ENCODE peak calls at places on chromosome 20, in nine cellular contexts. A is mammary epithelial cell; V is psoas muscle; P is ovary; B is colonic mucosa; H is right lobe of liver; U is CD8-positive, alpha-beta T cell; Y is endothelial cell of umbilical vein; G is left ventricle myocardium inferior. T is an unnamed sample.

GRCh38 chr20:62891111-62891510 is 29.5 kb upstream of the TCFL5 start:
- DNase-seq in A (no peak), V (no peak), P (no peak), B (no peak), H (no peak), U (no peak), Y (no peak), G (no peak), T (no peak)

GRCh38 chr20:16293590-16293989 is 279.7 kb downstream of the KIF16B start:
- DNase-seq in A (peak; percentile 69), V (no peak), P (no peak), B (no peak), H (no peak), U (no peak), Y (no peak), G (no peak), T (no peak)

GRCh38 chr20:43658068-43658722 is 8.7 kb upstream of the MYBL2 start:
- DNase-seq in A (peak; percentile 29), V (no peak), P (no peak), B (no peak), H (no peak), U (no peak), Y (no peak), G (no peak), T (peak; percentile 31)

GRCh38 chr20:32753731-32754130 is 8.5 kb upstream of the DNMT3B start:
- DNase-seq in A (no peak), V (no peak), P (no peak), B (no peak), H (no peak), U (no peak), Y (no peak), G (no peak), T (no peak)

GRCh38 chr20:9147553-9148024 is 78.7 kb downstream of the PLCB4 start:
- DNase-seq in A (peak; percentile 9), V (no peak), P (no peak), B (no peak), H (no peak), U (no peak), Y (no peak), G (no peak), T (no peak)

GRCh38 chr20:5535211-5535756 is 214.9 kb upstream of the SHLD1 start:
- DNase-seq in A (peak; percentile 74), V (no peak), P (no peak), B (no peak), H (no peak), U (no peak), Y (no peak), G (no peak), T (no peak)

GRCh38 chr20:4051413-4052138 is 36.2 kb upstream of the RNF24 start:
- DNase-seq in A (no peak), V (no peak), P (no peak), B (no peak), H (peak; percentile 25), U (no peak), Y (no peak), G (no peak), T (no peak)

GRCh38 chr20:21523895-21524294 is 10.0 kb upstream of the NKX2-2 start:
- DNase-seq in A (no peak), V (no peak), P (no peak), B (no peak), H (no peak), U (no peak), Y (no peak), G (no peak), T (no peak)

GRCh38 chr20:57173986-57174385 is 92.5 kb downstream of the BMP7 start:
- DNase-seq in A (no peak), V (no peak), P (no peak), B (no peak), H (no peak), U (no peak), Y (no peak), G (no peak), T (no peak)

GRCh38 chr20:57176842-57177241 is 89.6 kb downstream of the BMP7 start:
- DNase-seq in A (no peak), V (no peak), P (no peak), B (no peak), H (no peak), U (no peak), Y (no peak), G (no peak), T (no peak)

GRCh38 chr20:57174737-57175136 is 91.7 kb downstream of the BMP7 start:
- DNase-seq in A (no peak), V (peak; percentile 19), P (no peak), B (no peak), H (no peak), U (no peak), Y (no peak), G (no peak), T (no peak)

GRCh38 chr20:57177636-57178280 is 88.7 kb downstream of the BMP7 start:
- DNase-seq in A (no peak), V (no peak), P (no peak), B (no peak), H (no peak), U (no peak), Y (no peak), G (no peak), T (no peak)

GRCh38 chr20:57175397-57176010 is 90.9 kb downstream of the BMP7 start:
- DNase-seq in A (peak; percentile 35), V (no peak), P (no peak), B (no peak), H (no peak), U (no peak), Y (no peak), G (no peak), T (no peak)
- H3K36me3 ChIP-seq in A (no peaks in the 10 kb centered on the region), V (no peaks in the 10 kb centered on the region), P (no peaks in the 10 kb centered on the region), B (no peaks in the 10 kb centered on the region), H (no peaks in the 10 kb centered on the region), U (no peaks in the 10 kb centered on the region), Y (no peaks in the 10 kb centered on the region), G (no peaks in the 10 kb centered on the region), T (no peaks in the 10 kb centered on the region)

GRCh38 chr20:34709836-34710567 is 5.9 kb downstream of the TP53INP2 start:
- DNase-seq in A (no peak), V (peak; percentile 85), P (peak; percentile 83), B (peak; percentile 77), H (peak; percentile 84), U (no peak), Y (peak; percentile 86), G (peak; percentile 85), T (peak; percentile 56)

GRCh38 chr20:34712525-34713192 is 8.5 kb downstream of the TP53INP2 start:
- DNase-seq in A (no peak), V (no peak), P (no peak), B (no peak), H (peak; percentile 36), U (no peak), Y (no peak), G (no peak), T (no peak)

GRCh38 chr20:34711813-34712430 is 7.8 kb downstream of the TP53INP2 start:
- DNase-seq in A (no peak), V (no peak), P (no peak), B (no peak), H (peak; percentile 28), U (no peak), Y (no peak), G (no peak), T (no peak)

GRCh38 chr20:34710568-34710839 is 6.4 kb downstream of the TP53INP2 start:
- DNase-seq in A (no peak), V (no peak), P (no peak), B (no peak), H (no peak), U (no peak), Y (no peak), G (no peak), T (no peak)

GRCh38 chr20:34710861-34711574 is 6.9 kb downstream of the TP53INP2 start:
- DNase-seq in A (no peak), V (no peak), P (no peak), B (no peak), H (peak; percentile 23), U (no peak), Y (no peak), G (no peak), T (no peak)
- H3K4me1 ChIP-seq in A (peaks cover 33% of the 10 kb centered on the region), V (peaks cover 27% of the 10 kb centered on the region), P (peaks cover 6% of the 10 kb centered on the region), B (peaks cover 3% of the 10 kb centered on the region), H (no peaks in the 10 kb centered on the region), U (peaks cover 7% of the 10 kb centered on the region), Y (peaks cover 24% of the 10 kb centered on the region), G (peaks cover 81% of the 10 kb centered on the region), T (peaks cover 6% of the 10 kb centered on the region)

GRCh38 chr20:23249541-23249940 is 101.0 kb upstream of the NXT1 start:
- DNase-seq in A (no peak), V (no peak), P (no peak), B (no peak), H (peak; percentile 20), U (no peak), Y (no peak), G (no peak), T (no peak)
- H3K36me3 ChIP-seq in A (no peaks in the 10 kb centered on the region), V (no peaks in the 10 kb centered on the region), P (no peaks in the 10 kb centered on the region), B (no peaks in the 10 kb centered on the region), H (no peaks in the 10 kb centered on the region), U (no peaks in the 10 kb centered on the region), Y (no peaks in the 10 kb centered on the region), G (no peaks in the 10 kb centered on the region), T (no peaks in the 10 kb centered on the region)

GRCh38 chr20:46689754-46690085 is 476 bp upstream of the TP53RK start:
- DNase-seq in A (no peak), V (no peak), P (no peak), B (no peak), H (no peak), U (no peak), Y (no peak), G (no peak), T (no peak)
- H3K4me1 ChIP-seq in A (peaks cover 4% of the 10 kb centered on the region), V (peaks cover 19% of the 10 kb centered on the region), P (peaks cover 3% of the 10 kb centered on the region), B (peaks cover 10% of the 10 kb centered on the region), H (no peaks in the 10 kb centered on the region), U (peaks cover 40% of the 10 kb centered on the region), Y (peaks cover 16% of the 10 kb centered on the region), G (peaks cover 39% of the 10 kb centered on the region), T (peaks cover 6% of the 10 kb centered on the region)

DNA sequence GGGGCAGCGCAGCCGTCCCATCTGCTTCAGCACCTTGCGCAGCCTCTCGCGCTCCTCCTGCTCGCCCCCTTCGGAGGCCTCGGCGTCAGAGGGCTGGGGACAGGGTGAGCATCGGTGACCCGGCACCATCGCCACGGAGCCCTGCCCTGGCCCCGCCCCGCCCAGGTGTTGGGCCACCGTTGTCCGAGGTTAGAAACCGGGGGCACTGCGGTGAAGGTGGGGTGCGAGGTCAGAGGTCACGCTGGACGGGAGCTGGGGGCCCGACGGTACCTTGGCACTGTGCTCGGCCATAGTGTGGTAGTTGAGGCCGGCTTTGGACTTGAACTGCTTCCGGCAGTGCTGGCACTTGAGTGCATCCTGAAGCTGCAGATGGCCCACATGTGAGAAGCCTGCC is 6.4 kb downstream of the ZNF512B start:
- DNase-seq in A (no peak), V (peak; percentile 41), P (no peak), B (no peak), H (no peak), U (no peak), Y (no peak), G (peak; percentile 12), T (no peak)
- H3K36me3 ChIP-seq in A (no peaks in the 10 kb centered on the region), V (peaks cover 2% of the 10 kb centered on the region), P (no peaks in the 10 kb centered on the region), B (no peaks in the 10 kb centered on the region), H (peaks cover 50% of the 10 kb centered on the region), U (peaks cover 7% of the 10 kb centered on the region), Y (peaks cover 54% of the 10 kb centered on the region), G (peaks cover 61% of the 10 kb centered on the region), T (no peaks in the 10 kb centered on the region)

T was measured in small intestine.